ENCODE peak calls at places on chromosomes 12 and 14, in eight cellular contexts. One of them, this sample, is unnamed.

GRCh38 chr14:25400607-25401206 is 350.8 kb upstream of the STXBP6 start:
- DNase-seq in esophagus muscularis mucosa: no peak
- DNase-seq in HFF-Myc: peak
- DNase-seq in tibial artery: peak
- DNase-seq in tibial nerve: peak
- DNase-seq in kidney: no peak
- DNase-seq in heart left ventricle: no peak
- DNase-seq in heart right ventricle: peak
- DNase-seq in this sample: peak

GRCh38 chr12:50537538-50537919 is 32.7 kb downstream of the DIP2B start:
- DNase-seq in heart left ventricle: no peak
- DNase-seq in tibial artery: no peak
- DNase-seq in tibial nerve: no peak
- DNase-seq in esophagus muscularis mucosa: no peak
- DNase-seq in HFF-Myc: no peak
- DNase-seq in kidney: no peak
- DNase-seq in heart right ventricle: no peak
- DNase-seq in this sample: no peak

GRCh38 chr14:91317381-91318313 is 73.1 kb upstream of the GPR68 start:
- DNase-seq in HFF-Myc: no peak
- DNase-seq in kidney: peak
- DNase-seq in tibial nerve: no peak
- DNase-seq in heart left ventricle: peak
- DNase-seq in esophagus muscularis mucosa: no peak
- DNase-seq in heart right ventricle: peak
- DNase-seq in tibial artery: peak
- DNase-seq in this sample: peak

GRCh38 chr14:74712499-74713394 is at the start of the genes AREL1 and FCF1:
- DNase-seq in heart left ventricle: peak
- DNase-seq in heart right ventricle: peak
- DNase-seq in tibial artery: peak
- DNase-seq in kidney: peak
- DNase-seq in tibial nerve: peak
- DNase-seq in HFF-Myc: peak
- DNase-seq in esophagus muscularis mucosa: peak
- DNase-seq in this sample: peak

GRCh38 chr12:20212036-20212435 is 156.3 kb upstream of the PDE3A start:
- DNase-seq in HFF-Myc: no peak
- DNase-seq in esophagus muscularis mucosa: no peak
- DNase-seq in tibial artery: no peak
- DNase-seq in kidney: no peak
- DNase-seq in tibial nerve: no peak
- DNase-seq in heart right ventricle: no peak
- DNase-seq in heart left ventricle: no peak
- DNase-seq in this sample: peak

GRCh38 chr14:77270361-77271112 is 469 bp downstream of the NGB start:
- DNase-seq in heart left ventricle: no peak
- DNase-seq in tibial nerve: no peak
- DNase-seq in tibial artery: no peak
- DNase-seq in HFF-Myc: no peak
- DNase-seq in heart right ventricle: no peak
- DNase-seq in kidney: no peak
- DNase-seq in esophagus muscularis mucosa: no peak
- DNase-seq in this sample: no peak

GRCh38 chr12:39571351-39571750 is 48.3 kb downstream of the ABCD2 start:
- DNase-seq in tibial nerve: no peak
- DNase-seq in tibial artery: no peak
- DNase-seq in kidney: no peak
- DNase-seq in HFF-Myc: no peak
- DNase-seq in esophagus muscularis mucosa: no peak
- DNase-seq in heart left ventricle: no peak
- DNase-seq in heart right ventricle: no peak
- DNase-seq in this sample: no peak

GRCh38 chr12:12685305-12685704 is 10.7 kb downstream of the GPR19 start:
- DNase-seq in kidney: no peak
- DNase-seq in HFF-Myc: no peak
- DNase-seq in esophagus muscularis mucosa: no peak
- DNase-seq in heart right ventricle: no peak
- DNase-seq in tibial nerve: no peak
- DNase-seq in heart left ventricle: no peak
- DNase-seq in tibial artery: no peak
- DNase-seq in this sample: no peak

GRCh38 chr12:108564724-108565123 is 2.3 kb downstream of the ISCU start:
- DNase-seq in heart right ventricle: no peak
- DNase-seq in esophagus muscularis mucosa: peak
- DNase-seq in kidney: no peak
- DNase-seq in HFF-Myc: no peak
- DNase-seq in tibial nerve: no peak
- DNase-seq in heart left ventricle: no peak
- DNase-seq in tibial artery: no peak
- DNase-seq in this sample: no peak
- H3K4me3 ChIP-seq in heart right ventricle: no peak
- H3K4me3 ChIP-seq in esophagus muscularis mucosa: no peak
- H3K4me3 ChIP-seq in kidney: no peak
- H3K4me3 ChIP-seq in HFF-Myc: no peak
- H3K4me3 ChIP-seq in tibial nerve: no peak
- H3K4me3 ChIP-seq in heart left ventricle: no peak
- H3K4me3 ChIP-seq in tibial artery: no peak
- H3K4me3 ChIP-seq in this sample: no peak

DNA sequence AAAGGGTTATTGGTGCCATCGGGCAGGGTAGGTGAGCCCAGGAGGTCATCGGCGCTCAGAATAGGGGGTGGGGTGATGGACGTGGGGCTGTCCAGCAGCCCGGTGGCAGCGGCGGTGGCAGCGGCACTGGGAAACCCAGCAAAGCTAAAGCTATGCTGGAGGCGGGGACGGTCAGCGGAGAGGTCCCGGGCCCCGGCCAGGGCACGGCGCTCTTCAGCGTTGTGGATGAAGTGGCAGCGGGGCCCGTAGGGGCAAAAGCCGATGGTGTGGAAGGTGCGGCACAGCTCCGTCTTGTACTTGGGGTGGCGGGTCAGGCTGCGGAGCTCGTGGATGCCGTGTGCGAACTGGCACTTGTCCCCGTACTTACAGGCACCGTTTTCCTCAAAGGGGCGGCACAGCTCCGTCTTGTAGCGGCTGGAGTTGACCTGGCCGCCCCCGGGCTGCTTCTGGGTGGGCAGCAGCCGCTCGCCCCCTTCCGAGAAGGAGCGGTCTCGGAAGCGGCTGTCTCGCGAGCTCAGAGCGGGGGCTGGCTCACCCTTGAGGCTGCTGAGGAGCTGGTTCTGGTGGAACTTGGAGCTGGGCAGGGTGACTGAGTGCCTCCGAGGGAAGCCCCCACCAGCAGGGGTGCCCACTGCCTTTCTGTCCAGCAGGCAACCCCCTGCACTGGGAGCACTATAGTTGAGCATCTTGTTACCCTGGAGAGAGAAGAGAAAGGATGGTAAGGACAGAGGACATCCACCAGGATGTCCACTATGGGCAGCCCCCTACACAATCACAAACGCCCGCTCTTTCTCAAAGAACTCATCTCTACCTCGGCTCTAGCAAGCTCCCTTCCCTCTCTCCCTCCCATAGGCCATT is 2.8 kb downstream of the ZFP36L1 start:
- DNase-seq in HFF-Myc: no peak
- DNase-seq in kidney: peak
- DNase-seq in tibial artery: no peak
- DNase-seq in heart left ventricle: peak
- DNase-seq in heart right ventricle: no peak
- DNase-seq in esophagus muscularis mucosa: no peak
- DNase-seq in tibial nerve: no peak
- DNase-seq in this sample: peak
- TF ChIP-seq CTCF in HFF-Myc: no peak
- TF ChIP-seq CTCF in kidney: no peak
- TF ChIP-seq CTCF in tibial artery: peak
- TF ChIP-seq CTCF in heart left ventricle: no peak
- TF ChIP-seq CTCF in heart right ventricle: no peak
- TF ChIP-seq CTCF in esophagus muscularis mucosa: peak
- TF ChIP-seq CTCF in tibial nerve: no peak
- TF ChIP-seq CTCF in this sample: no peak

GRCh38 chr14:60646202-60646886 is 2.9 kb downstream of the SIX1 start:
- DNase-seq in tibial nerve: no peak
- DNase-seq in kidney: no peak
- DNase-seq in tibial artery: peak
- DNase-seq in heart right ventricle: no peak
- DNase-seq in HFF-Myc: no peak
- DNase-seq in heart left ventricle: no peak
- DNase-seq in esophagus muscularis mucosa: no peak
- DNase-seq in this sample: peak
- H3K4me3 ChIP-seq in tibial nerve: no peak
- H3K4me3 ChIP-seq in kidney: no peak
- H3K4me3 ChIP-seq in tibial artery: peak
- H3K4me3 ChIP-seq in heart right ventricle: no peak
- H3K4me3 ChIP-seq in HFF-Myc: peak
- H3K4me3 ChIP-seq in heart left ventricle: no peak
- H3K4me3 ChIP-seq in esophagus muscularis mucosa: no peak
- H3K4me3 ChIP-seq in this sample: no peak

DNA sequence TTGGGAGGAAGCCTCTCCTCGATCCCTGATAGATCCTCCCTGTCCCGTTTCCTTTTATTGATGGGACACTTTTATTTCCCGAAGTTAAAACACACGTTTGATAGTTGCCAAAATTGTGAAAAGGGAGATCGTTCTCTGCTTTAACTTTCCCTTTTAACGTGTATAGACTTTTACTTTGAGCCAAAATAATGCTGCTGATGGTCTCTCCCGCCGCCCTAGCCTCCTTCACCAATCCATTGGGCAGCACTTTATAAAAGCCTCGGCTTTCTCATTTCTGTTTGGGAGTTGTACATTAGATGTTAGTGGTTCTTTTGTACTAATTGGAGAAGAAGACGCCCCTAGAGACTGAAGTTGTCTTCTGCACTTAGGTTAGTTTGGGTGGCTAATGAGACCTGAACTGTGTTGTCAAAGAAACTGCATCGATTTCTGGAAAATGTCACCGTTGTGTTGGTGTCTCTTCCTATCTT is 1.4 kb downstream of the TMTC2 start:
- DNase-seq in heart left ventricle: no peak
- DNase-seq in esophagus muscularis mucosa: no peak
- DNase-seq in tibial artery: no peak
- DNase-seq in HFF-Myc: no peak
- DNase-seq in tibial nerve: no peak
- DNase-seq in kidney: no peak
- DNase-seq in heart right ventricle: no peak
- DNase-seq in this sample: peak
- TF ChIP-seq CTCF in heart left ventricle: no peak
- TF ChIP-seq CTCF in esophagus muscularis mucosa: no peak
- TF ChIP-seq CTCF in tibial artery: no peak
- TF ChIP-seq CTCF in HFF-Myc: no peak
- TF ChIP-seq CTCF in tibial nerve: no peak
- TF ChIP-seq CTCF in kidney: no peak
- TF ChIP-seq CTCF in heart right ventricle: no peak
- TF ChIP-seq CTCF in this sample: no peak

DNA sequence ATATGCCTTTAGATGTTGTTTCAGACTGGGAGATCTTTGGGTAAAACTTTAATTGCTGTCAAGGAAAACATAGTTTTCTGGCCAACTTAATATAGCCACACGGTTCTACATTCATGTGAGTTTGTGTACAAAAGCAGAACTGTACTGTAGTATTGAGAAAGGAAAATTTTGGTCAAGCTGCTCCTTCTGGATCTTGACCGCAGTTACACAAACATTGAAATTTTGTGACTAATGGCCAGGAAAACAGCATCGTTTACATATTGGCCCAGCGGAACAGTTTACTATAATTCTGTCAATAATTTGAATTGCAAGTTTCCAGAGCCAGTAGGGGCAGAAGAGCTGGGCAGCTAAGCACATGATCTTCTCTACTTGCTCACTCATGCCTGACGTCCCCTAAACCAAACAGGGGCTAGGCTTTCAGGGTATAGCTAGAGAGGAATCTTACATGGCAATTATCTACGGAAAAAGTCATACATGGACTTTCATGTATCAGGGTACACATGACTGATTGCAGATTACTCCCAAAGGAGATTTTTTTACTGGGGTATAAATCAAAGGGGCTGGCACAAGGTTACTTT is 11.3 kb upstream of the ART4 start:
- DNase-seq in esophagus muscularis mucosa: no peak
- DNase-seq in tibial artery: no peak
- DNase-seq in tibial nerve: no peak
- DNase-seq in kidney: no peak
- DNase-seq in heart left ventricle: no peak
- DNase-seq in HFF-Myc: peak
- DNase-seq in heart right ventricle: no peak
- DNase-seq in this sample: peak
- H3K4me3 ChIP-seq in esophagus muscularis mucosa: no peak
- H3K4me3 ChIP-seq in tibial artery: no peak
- H3K4me3 ChIP-seq in tibial nerve: no peak
- H3K4me3 ChIP-seq in kidney: no peak
- H3K4me3 ChIP-seq in heart left ventricle: no peak
- H3K4me3 ChIP-seq in HFF-Myc: no peak
- H3K4me3 ChIP-seq in heart right ventricle: no peak
- H3K4me3 ChIP-seq in this sample: no peak

DNA sequence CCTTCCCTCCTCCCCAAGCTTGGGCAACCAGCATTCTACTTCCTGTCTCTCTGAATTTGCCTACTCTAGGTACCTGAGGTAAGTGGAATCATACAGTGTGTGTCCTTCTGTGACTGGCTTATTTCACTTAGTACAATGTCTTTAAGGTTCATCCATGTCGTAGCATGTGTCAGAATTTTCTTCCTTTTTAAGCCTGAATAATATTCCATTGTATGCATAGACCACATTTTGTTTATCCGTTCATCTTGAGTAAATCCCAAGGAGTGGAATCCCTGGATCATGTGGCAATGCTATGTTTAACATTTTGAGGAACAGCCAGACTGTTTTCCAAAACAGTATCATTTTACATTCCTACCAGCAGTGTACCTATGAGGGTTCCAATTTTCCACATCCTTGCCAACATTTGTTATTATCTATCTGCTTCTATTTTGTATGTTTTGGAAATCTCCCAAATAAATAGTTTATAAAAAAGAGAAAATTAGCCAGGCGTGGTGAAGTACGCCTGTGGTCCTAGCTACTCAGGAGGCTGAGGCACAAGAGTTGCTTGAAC is 12.4 kb downstream of the HSP90AA1 start:
- DNase-seq in tibial nerve: no peak
- DNase-seq in esophagus muscularis mucosa: no peak
- DNase-seq in kidney: no peak
- DNase-seq in heart left ventricle: no peak
- DNase-seq in HFF-Myc: no peak
- DNase-seq in heart right ventricle: no peak
- DNase-seq in tibial artery: no peak
- DNase-seq in this sample: no peak
- TF ChIP-seq CTCF in tibial nerve: no peak
- TF ChIP-seq CTCF in esophagus muscularis mucosa: no peak
- TF ChIP-seq CTCF in kidney: no peak
- TF ChIP-seq CTCF in heart left ventricle: no peak
- TF ChIP-seq CTCF in HFF-Myc: no peak
- TF ChIP-seq CTCF in heart right ventricle: no peak
- TF ChIP-seq CTCF in tibial artery: no peak
- TF ChIP-seq CTCF in this sample: no peak

This sample was measured in cardiac fibroblast.